ENCODE peak calls at places on chromosomes 2 and 18, in four cellular contexts. U is right cardiac atrium, C is breast epithelium, G is transverse colon. I is an unnamed sample.

GRCh38 chr2:217695033-217695520 is 307.7 kb downstream of the TNS1 start:
- DNase-seq in U (no peak), G (no peak), C (peak; percentile 60), I (no peak)

GRCh38 chr2:148530350-148530749 is 114.2 kb upstream of the EPC2 start:
- DNase-seq in G (no peak), C (no peak), U (no peak), I (no peak)

GRCh38 chr18:39599251-39599650 is 2033.7 kb upstream of the CELF4 start:
- DNase-seq in G (no peak), U (no peak), C (no peak), I (no peak)

GRCh38 chr2:145789636-145790035 is 1269.7 kb upstream of the ZEB2 start:
- DNase-seq in C (no peak), G (no peak), U (no peak), I (no peak)

GRCh38 chr2:101307950-101308431 is 510 bp downstream of the RNF149 start:
- DNase-seq in U (no peak), C (no peak), G (peak; percentile 33), I (peak; percentile 44)

GRCh38 chr2:75465317-75465998 is 95.3 kb downstream of the EVA1A start:
- DNase-seq in G (no peak), U (no peak), C (no peak), I (no peak)

GRCh38 chr2:177244244-177244771 is 20.2 kb downstream of the NFE2L2 start:
- DNase-seq in U (no peak), C (no peak), G (no peak), I (no peak)

GRCh38 chr2:169036717-169037450 is 5.8 kb upstream of the ABCB11 start:
- DNase-seq in C (no peak), G (no peak), U (no peak), I (no peak)

GRCh38 chr2:141313972-141314371 is 816.8 kb downstream of the LRP1B start:
- DNase-seq in G (no peak), U (no peak), C (no peak), I (no peak)

GRCh38 chr18:48076461-48076860 is 146.0 kb upstream of the SMAD2 start:
- DNase-seq in C (no peak), G (no peak), U (no peak), I (no peak)

GRCh38 chr2:200253631-200254030 is 52.9 kb upstream of the SPATS2L start:
- DNase-seq in C (no peak), G (no peak), U (no peak), I (no peak)

GRCh38 chr18:11274144-11274762 is 124.9 kb upstream of the PIEZO2 start:
- DNase-seq in G (no peak), U (no peak), C (no peak), I (no peak)

GRCh38 chr18:9048808-9049494 is 53.5 kb upstream of the NDUFV2 start:
- DNase-seq in G (no peak), U (no peak), C (no peak), I (no peak)

GRCh38 chr2:128433911-128434550 is 115.4 kb upstream of the HS6ST1 start:
- DNase-seq in G (peak; percentile 2), C (peak; percentile 14), U (no peak), I (no peak)

GRCh38 chr18:34493566-34494358 is 216.3 kb upstream of the DTNA start:
- DNase-seq in G (no peak), U (peak; percentile 62), C (peak; percentile 50), I (no peak)

GRCh38 chr18:48222118-48222517 is 187.1 kb downstream of the ZBTB7C start:
- DNase-seq in G (peak; percentile 50), U (no peak), C (peak; percentile 70), I (peak; percentile 79)

GRCh38 chr2:196718796-196719564 is 79.5 kb downstream of the CCDC150 start:
- DNase-seq in U (peak; percentile 51), G (no peak), C (no peak), I (peak; percentile 20)

GRCh38 chr18:24601624-24602023 is 141.2 kb downstream of the HRH4 start:
- DNase-seq in U (no peak), G (no peak), C (no peak), I (no peak)

GRCh38 chr2:10344105-10345066 is 41.7 kb downstream of the HPCAL1 start:
- DNase-seq in G (no peak), C (no peak), U (no peak), I (no peak)

GRCh38 chr18:13433685-13434084 is 215.1 kb downstream of the LDLRAD4 start:
- DNase-seq in C (no peak), G (no peak), U (no peak), I (no peak)

GRCh38 chr2:118856978-118857676 is 9.7 kb upstream of the EN1 start:
- DNase-seq in U (no peak), C (no peak), G (no peak), I (no peak)

GRCh38 chr2:84486436-84487115 is 27.5 kb upstream of the SUCLG1 start:
- DNase-seq in U (peak; percentile 40), C (no peak), G (peak; percentile 78), I (no peak)

GRCh38 chr18:22342625-22343024 is 75.1 kb downstream of the CTAGE1 start:
- DNase-seq in C (no peak), G (peak; percentile 73), U (no peak), I (peak; percentile 89)

GRCh38 chr2:159710601-159711180 is 1.6 kb upstream of the MARCHF7 start:
- DNase-seq in G (no peak), C (no peak), U (no peak), I (no peak)

GRCh38 chr2:138452324-138452723 is 49.2 kb upstream of the SPOPL start:
- DNase-seq in C (no peak), U (no peak), G (no peak), I (no peak)

GRCh38 chr2:26682155-26682554 is 10.4 kb upstream of the KCNK3 start:
- DNase-seq in C (peak; percentile 22), U (no peak), G (no peak), I (peak; percentile 10)

GRCh38 chr2:70391988-70392387 is 90.1 kb upstream of the FAM136A start:
- DNase-seq in C (no peak), U (no peak), G (no peak), I (no peak)

GRCh38 chr2:237732070-237732469 is 66.5 kb upstream of the RBM44 start:
- DNase-seq in C (no peak), G (no peak), U (no peak), I (no peak)

GRCh38 chr2:40130251-40130994 is 321.5 kb downstream of the SLC8A1 start:
- DNase-seq in U (peak; percentile 84), C (no peak), G (no peak), I (no peak)

GRCh38 chr2:23287250-23287704 is 97.7 kb upstream of the KLHL29 start:
- DNase-seq in U (peak; percentile 43), C (no peak), G (no peak), I (peak; percentile 38)
- H3K27ac ChIP-seq in U (no peak overlapping the region), C (peak overlapping the region; percentile 82), G (peak overlapping the region; percentile 76), I (no peak overlapping the region)

DNA sequence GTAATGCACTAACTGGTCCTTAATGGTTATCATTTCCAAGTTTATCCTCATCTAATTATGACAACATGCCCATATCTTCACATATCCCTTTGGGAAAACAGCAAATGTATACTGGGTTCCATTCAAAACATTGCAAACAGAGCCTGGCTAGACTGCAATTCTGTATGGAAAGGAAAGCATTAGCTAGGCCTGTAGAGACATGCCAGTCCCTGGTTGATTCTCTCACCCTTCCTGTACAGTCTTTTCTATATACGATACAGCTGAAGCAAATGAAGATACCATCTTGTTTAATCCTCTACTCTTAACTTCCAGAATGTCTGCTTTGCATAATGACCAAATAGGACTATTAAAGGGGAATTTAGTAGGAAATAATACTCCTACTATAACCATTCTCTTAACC is 294.4 kb upstream of the MC4R start:
- DNase-seq in G (no peak), C (no peak), U (no peak), I (no peak)
- H3K27ac ChIP-seq in G (no peak overlapping the region), C (no peak overlapping the region), U (no peak overlapping the region), I (no peak overlapping the region)

DNA sequence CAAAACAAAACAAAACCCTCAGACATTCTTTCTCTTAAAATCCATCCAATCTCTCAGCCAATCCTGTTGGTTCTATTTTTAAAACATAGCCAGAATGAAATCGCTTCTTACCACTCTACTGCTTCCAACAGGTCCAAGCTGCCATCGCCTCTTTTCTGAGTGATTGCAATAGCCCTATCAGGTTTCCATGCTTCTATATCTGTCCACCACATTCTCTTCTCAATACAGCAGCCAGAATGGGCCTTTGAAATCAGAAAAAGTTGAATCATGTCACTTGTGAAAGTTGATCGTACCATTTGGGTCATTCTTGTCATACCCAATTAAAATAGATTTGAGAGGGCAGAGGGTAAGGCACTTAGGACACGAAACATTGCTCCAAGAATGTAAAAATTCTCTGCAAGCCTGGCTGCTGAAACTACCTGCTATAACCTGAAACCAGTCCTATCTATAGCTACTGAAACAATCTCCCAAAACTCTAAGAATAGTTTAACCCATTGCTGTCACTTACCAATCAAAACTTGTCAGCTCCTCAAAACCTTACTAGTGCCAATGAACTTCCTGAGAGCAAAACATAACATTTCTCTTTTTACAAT is 3.3 kb upstream of the MTLN start:
- DNase-seq in C (no peak), G (no peak), U (no peak), I (no peak)
- H3K27ac ChIP-seq in C (no peak overlapping the region), G (no peak overlapping the region), U (no peak overlapping the region), I (no peak overlapping the region)

GRCh38 chr2:230202430-230203109 is 17.2 kb downstream of the SP110 start:
- DNase-seq in U (no peak), C (no peak), G (no peak), I (no peak)
- H3K27ac ChIP-seq in U (no peak overlapping the region), C (no peak overlapping the region), G (no peak overlapping the region), I (no peak overlapping the region)

I was measured in adrenal gland.